ENCODE peak calls at places on chromosomes 12 and 14, in five cellular contexts. K is body of pancreas, H is bronchial epithelial cell, N is Panc1, Q is left ventricle myocardium inferior. A is an unnamed sample.

GRCh38 chr12:27284021-27284420 is 39.9 kb downstream of the STK38L start:
- DNase-seq in K (no peak), H (no peak), N (no peak), Q (no peak), A (no peak)

GRCh38 chr14:85587152-85587697 is 57.3 kb downstream of the FLRT2 start:
- DNase-seq in K (no peak), H (peak), N (no peak), Q (no peak), A (no peak)

GRCh38 chr12:47942327-47943230 is 20.8 kb upstream of the TMEM106C start:
- DNase-seq in K (peak), H (no peak), N (no peak), Q (no peak), A (peak)

GRCh38 chr12:53231859-53232640 is at the start of gene RARG:
- DNase-seq in K (peak), H (peak), N (no peak), Q (peak), A (peak)

GRCh38 chr12:83318386-83318971 is 631.8 kb downstream of the TMTC2 start:
- DNase-seq in K (no peak), H (peak), N (no peak), Q (no peak), A (no peak)

GRCh38 chr12:50985322-50985721 is 33.0 kb downstream of the HIGD1C start:
- DNase-seq in K (no peak), H (peak), N (peak), Q (no peak), A (no peak)

GRCh38 chr12:52837341-52837741 is 3.2 kb upstream of the KRT79 start:
- DNase-seq in K (no peak), H (peak), N (peak), Q (no peak), A (no peak)

GRCh38 chr12:129119537-129119936 is 266.3 kb downstream of the GLT1D1 start:
- DNase-seq in K (no peak), H (no peak), N (no peak), Q (no peak), A (no peak)

GRCh38 chr14:65153101-65153500 is 50.8 kb upstream of the MAX start:
- DNase-seq in K (no peak), H (no peak), N (no peak), Q (no peak), A (no peak)

GRCh38 chr12:47783821-47784819 is 11.1 kb downstream of the SLC48A1 start:
- DNase-seq in K (no peak), H (no peak), N (no peak), Q (no peak), A (no peak)

GRCh38 chr12:109873653-109874052 is 6.7 kb downstream of the GLTP start:
- DNase-seq in K (no peak), H (no peak), N (no peak), Q (no peak), A (no peak)

GRCh38 chr12:47238665-47239064 is 158.9 kb upstream of the AMIGO2 start:
- DNase-seq in K (no peak), H (peak), N (no peak), Q (no peak), A (no peak)

GRCh38 chr12:111932241-111932640 is 80.7 kb downstream of the TMEM116 start:
- DNase-seq in K (no peak), H (no peak), N (no peak), Q (no peak), A (no peak)

GRCh38 chr14:48454887-48455286 is 779.5 kb upstream of the MDGA2 start:
- DNase-seq in K (no peak), H (no peak), N (no peak), Q (no peak), A (no peak)

GRCh38 chr12:88736031-88736430 is 155.8 kb upstream of the KITLG start:
- DNase-seq in K (no peak), H (no peak), N (no peak), Q (no peak), A (no peak)

GRCh38 chr14:37272569-37272968 is 74.8 kb downstream of the MIPOL1 start:
- DNase-seq in K (no peak), H (no peak), N (no peak), Q (no peak), A (no peak)

GRCh38 chr14:80493620-80494019 is 282.3 kb upstream of the DIO2 start:
- DNase-seq in K (no peak), H (no peak), N (no peak), Q (no peak), A (no peak)

GRCh38 chr12:27179399-27180214 is 64.5 kb upstream of the STK38L start:
- DNase-seq in K (peak), H (peak), N (peak), Q (no peak), A (peak)

GRCh38 chr14:52769889-52770288 is 21.5 kb downstream of the GNPNAT1 start:
- DNase-seq in K (no peak), H (peak), N (no peak), Q (no peak), A (no peak)

DNA sequence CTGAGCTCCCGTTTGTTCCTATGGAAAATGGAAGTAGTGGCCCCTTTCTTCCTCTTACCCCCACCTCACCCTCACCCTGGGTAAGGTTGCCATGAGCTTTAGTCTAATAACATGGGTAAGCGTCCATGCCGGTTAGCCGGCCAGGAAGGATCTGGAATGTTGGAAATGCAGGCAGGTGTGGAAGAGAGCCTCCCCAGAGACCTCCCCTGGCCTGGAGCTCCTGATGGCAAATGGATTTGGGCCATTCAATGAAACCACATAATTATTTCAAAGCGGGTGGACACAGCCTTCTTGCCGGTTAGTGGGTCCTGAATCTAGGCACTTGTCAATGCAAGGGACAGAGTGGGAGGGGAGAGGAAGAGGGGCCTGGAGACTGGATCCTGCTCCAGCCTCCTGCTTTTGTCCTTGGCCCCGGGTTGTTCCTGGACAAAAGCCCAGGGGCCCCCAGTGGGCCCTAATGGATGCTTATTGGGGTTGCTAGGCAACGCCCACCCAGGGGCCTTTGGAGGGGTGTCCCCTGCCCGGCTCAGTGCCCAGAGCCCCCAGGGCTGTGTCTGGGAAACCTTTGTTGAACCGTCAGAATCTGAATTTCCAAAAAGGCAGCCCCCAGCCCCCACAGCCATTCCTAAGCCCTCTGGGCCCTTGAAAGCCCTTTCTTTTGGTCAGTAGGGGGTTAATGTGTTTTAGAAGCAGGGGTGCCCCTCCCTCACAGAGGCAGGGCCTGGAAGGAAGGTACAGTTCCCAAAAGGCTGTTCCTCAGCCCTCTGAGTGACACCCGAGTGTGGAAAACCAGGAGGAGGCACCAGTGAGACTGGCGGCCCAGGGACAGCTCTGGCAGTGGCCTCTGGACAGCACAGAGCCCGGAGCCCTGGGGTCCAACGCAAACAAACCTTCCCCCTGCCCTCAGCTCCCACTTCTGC is 19.0 kb downstream of the HHIPL1 start:
- DNase-seq in K (no peak), H (no peak), N (no peak), Q (no peak), A (no peak)
- TF ChIP-seq CTCF in K (no peak), H (no peak), N (no peak), Q (no peak), A (no peak)

DNA sequence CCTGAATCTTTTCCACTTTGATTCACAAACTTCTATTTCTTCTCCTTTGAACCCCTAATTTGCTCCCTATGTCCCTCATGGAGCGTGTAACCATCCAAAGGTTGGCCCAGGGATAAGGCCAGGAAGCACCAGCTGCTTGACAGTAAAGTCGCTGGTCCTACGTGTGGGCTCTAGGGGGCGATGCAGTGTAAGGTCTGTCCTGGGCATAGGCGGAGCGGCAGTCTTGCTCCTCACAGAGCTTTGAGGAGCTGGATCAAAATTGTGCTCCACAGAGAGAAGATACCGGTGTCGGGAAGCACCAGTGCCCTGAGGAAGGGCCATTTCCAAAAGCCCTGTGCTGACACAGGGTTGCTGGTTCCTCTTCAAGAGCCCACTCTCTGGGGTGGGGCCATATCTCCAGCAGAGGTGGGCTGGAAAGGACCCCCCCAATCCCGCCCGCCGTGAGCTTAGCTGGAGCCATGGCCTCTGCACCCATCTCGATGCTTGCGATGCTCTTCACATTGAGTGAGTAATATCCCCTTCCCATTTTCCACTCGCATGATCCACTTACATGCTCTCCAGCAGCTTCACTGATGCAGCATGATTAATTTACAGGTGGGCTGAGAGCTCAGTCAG is 49.9 kb upstream of the OR4E1 start:
- DNase-seq in K (no peak), H (peak), N (no peak), Q (no peak), A (peak)
- TF ChIP-seq CTCF in K (no peak), H (peak), N (peak), Q (no peak), A (no peak)

DNA sequence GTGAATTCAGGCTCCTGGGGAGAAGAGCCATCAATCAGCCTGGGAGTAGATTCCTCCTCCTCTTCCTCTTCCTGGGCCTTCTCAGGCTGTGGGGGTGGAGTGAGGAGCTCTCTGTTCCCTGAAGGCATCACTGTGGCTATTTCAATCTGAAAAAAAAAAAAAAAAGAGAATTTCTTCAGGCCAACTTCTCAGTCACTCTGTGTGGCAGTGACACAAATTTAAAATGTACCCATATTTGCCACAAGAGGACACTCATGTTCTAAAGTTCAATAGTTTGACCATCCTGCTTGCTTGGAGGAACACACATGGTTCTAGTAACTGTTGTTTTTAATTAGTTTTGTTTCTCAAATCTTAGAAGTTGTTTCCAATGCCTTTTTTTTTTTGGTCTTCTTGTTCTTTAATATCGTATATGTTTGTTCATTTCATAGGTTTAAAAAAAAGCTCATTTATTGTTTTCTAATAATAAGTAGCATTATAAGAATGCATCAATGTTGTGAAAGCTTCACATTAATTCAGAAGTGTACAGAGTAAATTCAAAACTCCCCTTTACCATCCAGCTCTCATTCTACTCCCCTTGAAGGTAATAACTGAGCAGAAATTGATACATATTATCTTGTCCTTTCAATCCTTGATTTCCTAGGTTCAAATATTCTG is 23.3 kb upstream of the CCER1 start:
- DNase-seq in K (no peak), H (peak), N (no peak), Q (no peak), A (peak)
- TF ChIP-seq CTCF in K (peak), H (peak), N (peak), Q (peak), A (peak)

GRCh38 chr14:93536945-93537344 is 106.2 kb downstream of the UNC79 start:
- DNase-seq in K (no peak), H (no peak), N (no peak), Q (no peak), A (no peak)
- TF ChIP-seq CTCF in K (peak), H (no peak), N (peak), Q (no peak), A (no peak)